ENCODE peak calls at places on chromosome 19, in five cellular contexts. I is mammary epithelial cell, P is ascending aorta, J is A549, N is foreskin fibroblast. X is an unnamed sample.

GRCh38 chr19:42401365-42402303 is 11.5 kb upstream of the CNFN start:
- DNase-seq in I (peak), P (peak), J (peak), N (peak), X (peak)

GRCh38 chr19:51689751-51690358 is 3.3 kb upstream of the SPACA6 start:
- DNase-seq in I (no peak), P (no peak), J (peak), N (peak), X (no peak)

GRCh38 chr19:55305491-55305890 is 19.6 kb downstream of the TMEM150B start:
- DNase-seq in I (peak), P (no peak), J (peak), N (peak), X (no peak)

GRCh38 chr19:55304279-55304978 is 20.6 kb downstream of the BRSK1 start:
- DNase-seq in I (peak), P (no peak), J (peak), N (peak), X (no peak)

GRCh38 chr19:6519289-6519688 is 11.5 kb upstream of the TNFSF9 start:
- DNase-seq in I (peak), P (no peak), J (peak), N (peak), X (no peak)

GRCh38 chr19:55088543-55089265 is 13.0 kb downstream of the EPS8L1 start:
- DNase-seq in I (peak), P (no peak), J (peak), N (peak), X (no peak)

GRCh38 chr19:17847538-17848366 is at the start of gene JAK3:
- DNase-seq in I (no peak), P (no peak), J (no peak), N (peak), X (peak)

GRCh38 chr19:4976412-4977298 is 7.7 kb downstream of the KDM4B start:
- DNase-seq in I (peak), P (peak), J (peak), N (peak), X (no peak)

GRCh38 chr19:45954132-45954531 is 19.5 kb downstream of the NOVA2 start:
- DNase-seq in I (no peak), P (no peak), J (no peak), N (no peak), X (no peak)

GRCh38 chr19:3100747-3101730 is 6.9 kb downstream of the GNA11 start:
- DNase-seq in I (no peak), P (no peak), J (no peak), N (no peak), X (no peak)

GRCh38 chr19:7989071-7989575 is 16.3 kb downstream of the ELAVL1 start:
- DNase-seq in I (peak), P (no peak), J (no peak), N (no peak), X (no peak)

GRCh38 chr19:48192750-48193149 is 22.3 kb downstream of the ZSWIM9 start:
- DNase-seq in I (no peak), P (no peak), J (no peak), N (no peak), X (no peak)
- H3K4me3 ChIP-seq in I (no peak), P (no peak), J (no peak), N (no peak), X (no peak)

GRCh38 chr19:58520257-58520599 is 618 bp upstream of the ZBTB45 start:
- DNase-seq in I (no peak), P (no peak), J (no peak), N (no peak), X (no peak)

GRCh38 chr19:58516964-58517833 is 2.4 kb downstream of the ZBTB45 start:
- DNase-seq in I (no peak), P (no peak), J (no peak), N (no peak), X (no peak)

GRCh38 chr19:58518261-58519086 is 1.1 kb downstream of the ZBTB45 start:
- DNase-seq in I (no peak), P (no peak), J (no peak), N (peak), X (no peak)

GRCh38 chr19:58519355-58520256 is at the start of gene ZBTB45:
- DNase-seq in I (peak), P (peak), J (peak), N (peak), X (peak)

GRCh38 chr19:58519087-58519354 is 589 bp downstream of the ZBTB45 start:
- DNase-seq in I (peak), P (no peak), J (peak), N (peak), X (no peak)
- TF ChIP-seq CTCF in I (peak), P (no peak), J (no peak), N (peak), X (peak)

GRCh38 chr19:13906910-13907309 is 909 bp downstream of the CC2D1A start:
- DNase-seq in I (no peak), P (no peak), J (no peak), N (no peak), X (no peak)

GRCh38 chr19:13906525-13906904 is 514 bp downstream of the CC2D1A start:
- DNase-seq in I (peak), P (no peak), J (no peak), N (peak), X (no peak)

GRCh38 chr19:13909430-13909829 is 3.4 kb downstream of the CC2D1A start:
- DNase-seq in I (no peak), P (no peak), J (no peak), N (no peak), X (no peak)

GRCh38 chr19:13905634-13906524 is at the start of the genes BRME1 and CC2D1A:
- DNase-seq in I (peak), P (peak), J (peak), N (peak), X (peak)

DNA sequence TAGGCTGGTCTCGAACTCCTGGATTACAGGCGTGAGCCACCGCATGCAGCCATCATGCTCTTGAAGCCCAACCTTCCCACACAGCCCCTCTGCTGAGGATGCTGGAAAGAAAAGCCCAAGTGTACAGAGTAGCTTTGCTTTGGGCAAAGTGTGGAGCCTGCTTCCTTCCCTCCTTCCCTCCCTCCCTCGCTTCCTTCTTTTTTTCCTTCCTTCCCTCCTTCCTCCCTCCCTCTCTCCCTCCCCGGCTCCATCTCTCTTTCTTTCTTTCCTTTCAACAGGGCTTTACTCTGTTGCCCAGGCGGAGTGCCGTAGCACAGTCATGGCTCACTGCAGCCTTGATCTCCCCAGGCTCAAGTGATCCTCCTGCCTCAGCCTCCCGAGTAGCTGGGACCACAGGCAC is 2.7 kb downstream of the CC2D1A start:
- DNase-seq in I (no peak), P (no peak), J (no peak), N (no peak), X (no peak)
- H3K4me3 ChIP-seq in I (no peak), P (no peak), J (no peak), N (no peak), X (no peak)

GRCh38 chr19:989381-990081 is 5.4 kb downstream of the WDR18 start:
- DNase-seq in I (no peak), P (no peak), J (no peak), N (no peak), X (no peak)
- TF ChIP-seq CTCF in I (peak), P (no peak), J (no peak), N (peak), X (peak)

GRCh38 chr19:1355974-1356865 is 27.5 kb upstream of the NDUFS7 start:
- DNase-seq in I (no peak), P (no peak), J (no peak), N (no peak), X (no peak)
- H3K4me3 ChIP-seq in I (peak), P (peak), J (peak), N (peak), X (peak)

X was measured in GM06990.